ENCODE peak calls at places on chromosomes 7 and 10, in eight cellular contexts. J is heart right ventricle, X is Caco-2, R is PC-3, O is H7, W is brain microvascular endothelial cell, I is transverse colon, G is kidney epithelial cell. N is an unnamed sample.

GRCh38 chr10:60757422-60757895 is 20.8 kb upstream of the CDK1 start:
- DNase-seq in I (no peak), G (no peak), O (peak; percentile 22), X (peak; percentile 80), J (no peak), W (peak; percentile 37), R (peak; percentile 40), N (peak; percentile 5)

GRCh38 chr10:31808258-31809218 is 120.1 kb downstream of the ARHGAP12 start:
- DNase-seq in W (peak; percentile 27), R (peak; percentile 59), G (no peak), J (peak; percentile 39), O (no peak), I (peak; percentile 11), X (no peak), N (peak; percentile 8)

GRCh38 chr7:2245883-2246679 is 4.1 kb downstream of the NUDT1 start:
- DNase-seq in R (no peak), X (no peak), I (peak; percentile 17), W (no peak), G (no peak), O (no peak), J (no peak), N (peak; percentile 15)

GRCh38 chr10:71696635-71697326 is 22.8 kb downstream of the C10orf105 start:
- DNase-seq in R (peak; percentile 47), O (peak; percentile 95), W (peak; percentile 19), I (peak; percentile 80), J (peak; percentile 61), G (no peak), X (peak; percentile 77), N (peak; percentile 73)

GRCh38 chr10:79391231-79392019 is 44.2 kb downstream of the PPIF start:
- DNase-seq in G (no peak), I (peak; percentile 9), R (no peak), X (peak; percentile 42), O (peak; percentile 48), W (no peak), J (peak; percentile 9), N (no peak)

GRCh38 chr10:61097026-61097425 is 153.0 kb upstream of the RHOBTB1 start:
- DNase-seq in G (no peak), W (peak; percentile 35), X (no peak), I (no peak), J (no peak), O (no peak), R (no peak), N (no peak)

GRCh38 chr10:93030409-93030808 is 30.2 kb upstream of the CYP26C1 start:
- DNase-seq in X (no peak), O (no peak), R (peak; percentile 58), G (peak; percentile 51), I (no peak), W (peak; percentile 55), J (no peak), N (no peak)

GRCh38 chr10:93060887-93061593 is 442 bp downstream of the CYP26C1 start:
- DNase-seq in G (no peak), J (no peak), X (no peak), O (peak; percentile 57), R (no peak), I (no peak), W (no peak), N (no peak)

GRCh38 chr7:22587322-22587721 is 87.3 kb upstream of the STEAP1B start:
- DNase-seq in G (no peak), I (no peak), J (no peak), X (no peak), R (no peak), W (no peak), O (no peak), N (no peak)

GRCh38 chr7:99030951-99031350 is 113.0 kb downstream of the SMURF1 start:
- DNase-seq in G (no peak), I (no peak), J (peak; percentile 66), X (no peak), R (no peak), W (peak; percentile 18), O (no peak), N (no peak)

GRCh38 chr10:67079126-67079525 is 153.3 kb downstream of the LRRTM3 start:
- DNase-seq in R (no peak), W (peak; percentile 29), I (no peak), O (no peak), J (no peak), X (no peak), G (no peak), N (no peak)

GRCh38 chr7:47782022-47782421 is 166.2 kb downstream of the PKD1L1 start:
- DNase-seq in W (no peak), O (no peak), X (no peak), J (no peak), G (no peak), R (no peak), I (no peak), N (no peak)

GRCh38 chr7:36244429-36244828 is 91.4 kb downstream of the EEPD1 start:
- DNase-seq in X (no peak), W (no peak), R (no peak), O (no peak), G (no peak), J (no peak), I (no peak), N (no peak)

GRCh38 chr10:19993714-19994343 is 177.6 kb downstream of the PLXDC2 start:
- DNase-seq in W (no peak), I (no peak), G (no peak), X (no peak), O (no peak), J (no peak), R (no peak), N (no peak)

GRCh38 chr10:101047961-101048892 is 13.6 kb upstream of the KAZALD1 start:
- DNase-seq in J (no peak), G (no peak), X (no peak), W (no peak), I (peak; percentile 26), R (no peak), O (peak; percentile 91), N (no peak)
- H3K4me3 ChIP-seq in J (no peak overlapping the region), G (no peak overlapping the region), X (no peak overlapping the region), W (no peak overlapping the region), I (no peak overlapping the region), R (no peak overlapping the region), O (peak overlapping the region; percentile 15), N (no peak overlapping the region)

GRCh38 chr10:117138838-117139580 is 939 bp upstream of the VAX1 start:
- DNase-seq in R (peak; percentile 4), I (no peak), O (peak; percentile 67), G (no peak), J (no peak), X (no peak), W (no peak), N (no peak)

GRCh38 chr10:117139581-117140524 is 1.8 kb upstream of the VAX1 start:
- DNase-seq in O (peak; percentile 89), I (no peak), J (no peak), R (no peak), W (no peak), X (no peak), G (no peak), N (no peak)

GRCh38 chr10:117136391-117136975 is 1.6 kb downstream of the VAX1 start:
- DNase-seq in O (peak; percentile 63), G (no peak), X (no peak), R (no peak), J (no peak), W (no peak), I (no peak), N (no peak)

GRCh38 chr10:117137031-117137910 is 799 bp downstream of the VAX1 start:
- DNase-seq in R (peak; percentile 51), I (no peak), X (no peak), O (peak; percentile 92), J (no peak), W (no peak), G (no peak), N (peak; percentile 12)

GRCh38 chr10:117137911-117138642 is at the start of gene VAX1:
- DNase-seq in X (no peak), R (peak; percentile 30), O (peak; percentile 82), I (no peak), J (no peak), G (no peak), W (no peak), N (no peak)
- H3K4me3 ChIP-seq in X (peak within 1 kb of the TSS; percentile 37), R (peak within 1 kb of the TSS; percentile 75), O (peak within 1 kb of the TSS; percentile 36), I (peak within 1 kb of the TSS; percentile 29), J (peak within 1 kb of the TSS; percentile 25), G (peak within 1 kb of the TSS; percentile 31), W (peak within 1 kb of the TSS; percentile 30), N (peak within 1 kb of the TSS; percentile 5)

DNA sequence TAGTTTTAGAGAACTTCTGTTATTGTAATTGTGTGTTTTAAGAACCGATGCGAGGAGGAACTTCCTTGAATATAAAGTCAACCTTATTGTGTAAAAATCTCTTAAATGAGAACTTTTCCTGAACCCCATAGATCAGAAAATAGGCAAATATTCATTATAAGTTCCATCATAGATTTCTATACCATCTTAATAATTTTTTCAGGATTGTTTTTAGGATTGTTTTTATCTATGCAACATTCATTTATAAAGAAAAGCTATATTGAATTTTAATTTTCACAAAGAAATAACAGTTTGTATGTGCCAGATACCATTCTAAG is 1.7 kb upstream of the SMNDC1 start:
- DNase-seq in R (no peak), X (no peak), J (no peak), W (no peak), G (no peak), I (no peak), O (no peak), N (no peak)
- H3K4me3 ChIP-seq in R (peak overlapping the region; percentile 31), X (no peak overlapping the region), J (no peak overlapping the region), W (no peak overlapping the region), G (no peak overlapping the region), I (no peak overlapping the region), O (no peak overlapping the region), N (no peak overlapping the region)

GRCh38 chr7:7201583-7202374 is 19.4 kb downstream of the C1GALT1 start:
- DNase-seq in I (peak; percentile 63), W (no peak), X (peak; percentile 66), G (peak; percentile 50), R (peak; percentile 76), J (no peak), O (no peak), N (peak; percentile 66)

GRCh38 chr7:7207876-7208275 is 25.5 kb downstream of the C1GALT1 start:
- DNase-seq in O (no peak), X (no peak), I (no peak), G (no peak), W (no peak), R (peak; percentile 33), J (no peak), N (no peak)

GRCh38 chr7:7202375-7202720 is 20.0 kb downstream of the C1GALT1 start:
- DNase-seq in G (no peak), X (no peak), W (no peak), J (no peak), R (no peak), I (no peak), O (no peak), N (no peak)

GRCh38 chr7:7208524-7208923 is 26.2 kb downstream of the C1GALT1 start:
- DNase-seq in I (no peak), R (no peak), J (no peak), O (no peak), G (no peak), W (no peak), X (no peak), N (no peak)

DNA sequence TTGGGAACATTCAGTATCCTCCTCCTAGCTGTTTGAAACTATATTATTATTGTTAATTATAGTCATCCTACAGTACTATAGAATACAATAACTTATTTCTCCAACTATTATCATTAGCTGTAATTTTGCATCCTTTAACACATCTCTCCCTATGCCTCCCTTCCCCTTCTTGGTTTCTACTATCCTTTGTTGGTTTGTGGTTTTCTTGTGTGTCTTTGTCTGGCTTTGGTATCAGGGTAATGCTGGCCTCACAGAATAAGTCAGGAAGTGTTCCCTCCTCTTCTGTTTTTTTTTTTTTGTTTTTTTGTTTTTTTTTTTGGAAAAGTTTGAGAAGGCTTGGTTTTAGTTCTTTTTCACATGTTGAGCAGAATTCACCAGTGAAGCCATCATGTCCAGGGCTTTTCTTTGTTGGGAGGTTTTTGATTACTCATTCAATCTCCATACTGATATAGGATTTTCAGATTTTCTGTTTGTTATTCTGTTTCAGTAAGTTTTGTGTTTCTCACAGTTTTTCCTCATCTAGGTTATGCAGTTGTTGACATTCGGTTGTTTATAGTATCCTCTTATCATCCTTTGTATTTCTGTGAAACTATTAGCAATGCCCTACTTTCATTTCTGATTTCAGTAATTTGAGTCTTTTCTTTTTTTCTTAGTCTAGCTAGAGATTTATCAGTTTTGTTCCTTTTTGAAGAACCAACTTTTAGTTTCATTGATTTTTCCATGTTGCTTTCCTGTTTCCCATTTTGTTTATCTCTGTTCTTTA is 21.6 kb downstream of the C1GALT1 start:
- DNase-seq in G (no peak), R (no peak), I (no peak), W (no peak), O (no peak), J (no peak), X (no peak), N (no peak)
- H3K4me3 ChIP-seq in G (no peak overlapping the region), R (no peak overlapping the region), I (no peak overlapping the region), W (no peak overlapping the region), O (no peak overlapping the region), J (no peak overlapping the region), X (no peak overlapping the region), N (no peak overlapping the region)

N was measured in thyroid gland.